ENCODE peak calls at places on chromosome 6, in six cellular contexts. O, B, X, M, F and N are unnamed samples.
A peak's percentile ranks its signal among the peaks of the same experiment; 100 is the strongest.

GRCh38 chr6:18415207-18415606 is 28.1 kb downstream of the RNF144B start:
- DNase-seq in O (no peak), B (no peak), X (no peak), M (no peak), F (no peak), N (no peak)

GRCh38 chr6:132261354-132261753 is 139.9 kb downstream of the MOXD1 start:
- DNase-seq in O (no peak), B (peak; percentile 25), X (no peak), M (no peak), F (no peak), N (no peak)

GRCh38 chr6:14367296-14367695 is 249.7 kb downstream of the CD83 start:
- DNase-seq in O (no peak), B (no peak), X (no peak), M (no peak), F (no peak), N (no peak)

GRCh38 chr6:167919349-167919748 is 78.1 kb upstream of the KIF25 start:
- DNase-seq in O (no peak), B (no peak), X (no peak), M (no peak), F (no peak), N (no peak)

GRCh38 chr6:103000686-103001085 is 1607.2 kb downstream of the GRIK2 start:
- DNase-seq in O (no peak), B (no peak), X (no peak), M (no peak), F (no peak), N (no peak)

GRCh38 chr6:77034161-77034560 is 429.1 kb downstream of the HTR1B start:
- DNase-seq in O (peak; percentile 41), B (peak; percentile 92), X (no peak), M (no peak), F (no peak), N (no peak)

GRCh38 chr6:55913213-55914195 is 38.1 kb upstream of the BMP5 start:
- DNase-seq in O (no peak), B (no peak), X (no peak), M (no peak), F (no peak), N (no peak)

GRCh38 chr6:42260972-42261371 is 43.3 kb upstream of the MRPS10 start:
- DNase-seq in O (no peak), B (peak; percentile 40), X (no peak), M (no peak), F (no peak), N (no peak)

GRCh38 chr6:18045507-18045906 is 58.1 kb upstream of the KIF13A start:
- DNase-seq in O (no peak), B (no peak), X (no peak), M (peak; percentile 20), F (no peak), N (no peak)